ENCODE peak calls at places on chromosomes 4 and X, in seven cellular contexts. One of them, this sample, is unnamed.

GRCh38 chrX:129786210-129786651 is 6.5 kb downstream of the SASH3 start:
- DNase-seq in T-helper 17 cell: no peak
- DNase-seq in NCI-H1092: no peak
- DNase-seq in breast epithelium: no peak
- DNase-seq in RCC 7860: no peak
- DNase-seq in left lung: no peak
- DNase-seq in posterior vena cava: peak; percentile 31
- DNase-seq in this sample: no peak

GRCh38 chrX:28016823-28017222 is 35.6 kb upstream of the DCAF8L1 start:
- DNase-seq in T-helper 17 cell: no peak
- DNase-seq in NCI-H1092: no peak
- DNase-seq in breast epithelium: no peak
- DNase-seq in RCC 7860: no peak
- DNase-seq in left lung: no peak
- DNase-seq in posterior vena cava: no peak
- DNase-seq in this sample: no peak

GRCh38 chr4:76897522-76898384 is at the start of gene SOWAHB:
- DNase-seq in T-helper 17 cell: peak; percentile 34
- DNase-seq in NCI-H1092: peak; percentile 13
- DNase-seq in breast epithelium: peak; percentile 67
- DNase-seq in RCC 7860: no peak
- DNase-seq in left lung: peak; percentile 87
- DNase-seq in posterior vena cava: no peak
- DNase-seq in this sample: no peak

GRCh38 chr4:72394264-72394663 is 174.8 kb downstream of the ADAMTS3 start:
- DNase-seq in T-helper 17 cell: no peak
- DNase-seq in NCI-H1092: no peak
- DNase-seq in breast epithelium: no peak
- DNase-seq in RCC 7860: peak; percentile 59
- DNase-seq in left lung: no peak
- DNase-seq in posterior vena cava: no peak
- DNase-seq in this sample: no peak

GRCh38 chrX:132576945-132577344 is 88.1 kb upstream of the MBNL3 start:
- DNase-seq in T-helper 17 cell: no peak
- DNase-seq in NCI-H1092: no peak
- DNase-seq in breast epithelium: no peak
- DNase-seq in RCC 7860: no peak
- DNase-seq in left lung: no peak
- DNase-seq in posterior vena cava: no peak
- DNase-seq in this sample: no peak

GRCh38 chr4:111070390-111070789 is 447.5 kb upstream of the PITX2 start:
- DNase-seq in T-helper 17 cell: no peak
- DNase-seq in NCI-H1092: no peak
- DNase-seq in breast epithelium: no peak
- DNase-seq in RCC 7860: no peak
- DNase-seq in left lung: no peak
- DNase-seq in posterior vena cava: no peak
- DNase-seq in this sample: no peak

GRCh38 chr4:15891312-15891711 is 47.2 kb downstream of the FGFBP1 start:
- DNase-seq in T-helper 17 cell: no peak
- DNase-seq in NCI-H1092: no peak
- DNase-seq in breast epithelium: no peak
- DNase-seq in RCC 7860: no peak
- DNase-seq in left lung: no peak
- DNase-seq in posterior vena cava: no peak
- DNase-seq in this sample: no peak

GRCh38 chr4:169143335-169143734 is 127.4 kb downstream of the SH3RF1 start:
- DNase-seq in T-helper 17 cell: no peak
- DNase-seq in NCI-H1092: no peak
- DNase-seq in breast epithelium: no peak
- DNase-seq in RCC 7860: peak; percentile 14
- DNase-seq in left lung: no peak
- DNase-seq in posterior vena cava: no peak
- DNase-seq in this sample: no peak

GRCh38 chr4:6281436-6282144 is 11.9 kb downstream of the WFS1 start:
- DNase-seq in T-helper 17 cell: no peak
- DNase-seq in NCI-H1092: no peak
- DNase-seq in breast epithelium: no peak
- DNase-seq in RCC 7860: no peak
- DNase-seq in left lung: no peak
- DNase-seq in posterior vena cava: no peak
- DNase-seq in this sample: no peak

GRCh38 chrX:71515039-71515398 is 17.9 kb upstream of the OGT start:
- DNase-seq in T-helper 17 cell: no peak
- DNase-seq in NCI-H1092: no peak
- DNase-seq in breast epithelium: no peak
- DNase-seq in RCC 7860: no peak
- DNase-seq in left lung: no peak
- DNase-seq in posterior vena cava: no peak
- DNase-seq in this sample: no peak

GRCh38 chrX:71224098-71224708 is 1.2 kb downstream of the GJB1 start:
- DNase-seq in T-helper 17 cell: no peak
- DNase-seq in NCI-H1092: no peak
- DNase-seq in breast epithelium: no peak
- DNase-seq in RCC 7860: no peak
- DNase-seq in left lung: no peak
- DNase-seq in posterior vena cava: no peak
- DNase-seq in this sample: no peak

GRCh38 chr4:148857234-148857972 is 415.2 kb upstream of the NR3C2 start:
- DNase-seq in T-helper 17 cell: no peak
- DNase-seq in NCI-H1092: no peak
- DNase-seq in breast epithelium: no peak
- DNase-seq in RCC 7860: no peak
- DNase-seq in left lung: no peak
- DNase-seq in posterior vena cava: no peak
- DNase-seq in this sample: no peak

GRCh38 chr4:170750519-170750918 is 660.8 kb upstream of the AADAT start:
- DNase-seq in T-helper 17 cell: no peak
- DNase-seq in NCI-H1092: no peak
- DNase-seq in breast epithelium: no peak
- DNase-seq in RCC 7860: no peak
- DNase-seq in left lung: no peak
- DNase-seq in posterior vena cava: no peak
- DNase-seq in this sample: no peak

GRCh38 chr4:17275836-17276235 is 236.1 kb downstream of the QDPR start:
- DNase-seq in T-helper 17 cell: no peak
- DNase-seq in NCI-H1092: no peak
- DNase-seq in breast epithelium: no peak
- DNase-seq in RCC 7860: no peak
- DNase-seq in left lung: no peak
- DNase-seq in posterior vena cava: no peak
- DNase-seq in this sample: no peak

GRCh38 chr4:184439856-184440592 is 34.3 kb downstream of the IRF2 start:
- DNase-seq in T-helper 17 cell: no peak
- DNase-seq in NCI-H1092: no peak
- DNase-seq in breast epithelium: no peak
- DNase-seq in RCC 7860: no peak
- DNase-seq in left lung: peak; percentile 54
- DNase-seq in posterior vena cava: no peak
- DNase-seq in this sample: no peak

GRCh38 chr4:47510036-47510435 is 25.0 kb downstream of the ATP10D start:
- DNase-seq in T-helper 17 cell: no peak
- DNase-seq in NCI-H1092: no peak
- DNase-seq in breast epithelium: no peak
- DNase-seq in RCC 7860: no peak
- DNase-seq in left lung: no peak
- DNase-seq in posterior vena cava: no peak
- DNase-seq in this sample: no peak

GRCh38 chr4:184695178-184695896 is 38.6 kb downstream of the CENPU start:
- DNase-seq in T-helper 17 cell: no peak
- DNase-seq in NCI-H1092: no peak
- DNase-seq in breast epithelium: no peak
- DNase-seq in RCC 7860: no peak
- DNase-seq in left lung: no peak
- DNase-seq in posterior vena cava: no peak
- DNase-seq in this sample: no peak

This sample was measured in spleen.